ENCODE peak calls at places on chromosomes 7 and 10, in four cellular contexts. S, G, A and F are unnamed samples.
A peak's percentile ranks its signal among the peaks of the same experiment; 100 is the strongest.

GRCh38 chr10:121070257-121070656 is 219.1 kb downstream of the WDR11 start:
- DNase-seq in S (no peak), G (peak; percentile 51), A (no peak), F (no peak)

GRCh38 chr7:18290223-18290622 is 205.3 kb upstream of the HDAC9 start:
- DNase-seq in S (no peak), G (no peak), A (no peak), F (no peak)

GRCh38 chr7:31955021-31955420 is 115.2 kb downstream of the PDE1C start:
- DNase-seq in S (no peak), G (no peak), A (no peak), F (no peak)

GRCh38 chr7:77800158-77800557 is 1.6 kb downstream of the PHTF2 start:
- DNase-seq in S (no peak), G (peak; percentile 17), A (no peak), F (no peak)

GRCh38 chr10:16960573-16960972 is 143.3 kb upstream of the RSU1 start:
- DNase-seq in S (no peak), G (no peak), A (no peak), F (no peak)

GRCh38 chr10:77383861-77384553 is 253.6 kb downstream of the KCNMA1 start:
- DNase-seq in S (no peak), G (no peak), A (no peak), F (no peak)

GRCh38 chr7:80357530-80357929 is 154.3 kb downstream of the GNAT3 start:
- DNase-seq in S (no peak), G (no peak), A (no peak), F (peak; percentile 15)

GRCh38 chr7:134593530-134594392 is 44.9 kb downstream of the AKR1B15 start:
- DNase-seq in S (peak; percentile 81), G (peak; percentile 35), A (peak; percentile 44), F (peak; percentile 75)

GRCh38 chr10:23834096-23834495 is 374.8 kb upstream of the KIAA1217 start:
- DNase-seq in S (no peak), G (no peak), A (no peak), F (no peak)

GRCh38 chr10:131630772-131631258 is 270.0 kb upstream of the PPP2R2D start:
- DNase-seq in S (no peak), G (peak; percentile 76), A (no peak), F (no peak)

GRCh38 chr7:74657692-74658170 is at the start of gene GTF2I:
- DNase-seq in S (peak; percentile 34), G (no peak), A (no peak), F (no peak)

GRCh38 chr10:73812662-73813061 is 1.3 kb upstream of the NDST2 start:
- DNase-seq in S (no peak), G (no peak), A (no peak), F (no peak)

GRCh38 chr7:120308171-120308570 is 35.2 kb downstream of the KCND2 start:
- DNase-seq in S (no peak), G (peak; percentile 6), A (no peak), F (no peak)

GRCh38 chr7:94620703-94621118 is 35.2 kb downstream of the SGCE start:
- DNase-seq in S (peak; percentile 57), G (peak; percentile 80), A (peak; percentile 77), F (peak; percentile 69)

GRCh38 chr7:30721211-30721610 is 30.7 kb upstream of the INMT start:
- DNase-seq in S (no peak), G (no peak), A (no peak), F (no peak)

GRCh38 chr7:7104314-7104698 is 78.0 kb upstream of the C1GALT1 start:
- DNase-seq in S (no peak), G (no peak), A (no peak), F (no peak)

GRCh38 chr10:92691042-92691590 is 1.4 kb downstream of the HHEX start:
- DNase-seq in S (no peak), G (no peak), A (no peak), F (no peak)

GRCh38 chr10:124162774-124163354 is 69.5 kb upstream of the CHST15 start:
- DNase-seq in S (no peak), G (no peak), A (no peak), F (no peak)

GRCh38 chr7:43674559-43675436 is 54.5 kb downstream of the COA1 start:
- DNase-seq in S (no peak), G (peak; percentile 28), A (no peak), F (peak; percentile 47)

GRCh38 chr10:91797077-91797690 is 1.0 kb upstream of the TNKS2 start:
- DNase-seq in S (no peak), G (peak; percentile 14), A (no peak), F (no peak)

GRCh38 chr10:91745086-91745831 is 53.0 kb upstream of the TNKS2 start:
- DNase-seq in S (peak; percentile 39), G (peak; percentile 62), A (no peak), F (no peak)

GRCh38 chr7:157397036-157397720 is 60.4 kb downstream of the DNAJB6 start:
- DNase-seq in S (no peak), G (no peak), A (no peak), F (no peak)

GRCh38 chr7:157399086-157399687 is 62.4 kb downstream of the DNAJB6 start:
- DNase-seq in S (no peak), G (no peak), A (no peak), F (no peak)

GRCh38 chr7:157400171-157400860 is 63.5 kb downstream of the DNAJB6 start:
- DNase-seq in S (no peak), G (no peak), A (no peak), F (no peak)

GRCh38 chr7:157396316-157397035 is 59.7 kb downstream of the DNAJB6 start:
- DNase-seq in S (no peak), G (no peak), A (no peak), F (no peak)

DNA sequence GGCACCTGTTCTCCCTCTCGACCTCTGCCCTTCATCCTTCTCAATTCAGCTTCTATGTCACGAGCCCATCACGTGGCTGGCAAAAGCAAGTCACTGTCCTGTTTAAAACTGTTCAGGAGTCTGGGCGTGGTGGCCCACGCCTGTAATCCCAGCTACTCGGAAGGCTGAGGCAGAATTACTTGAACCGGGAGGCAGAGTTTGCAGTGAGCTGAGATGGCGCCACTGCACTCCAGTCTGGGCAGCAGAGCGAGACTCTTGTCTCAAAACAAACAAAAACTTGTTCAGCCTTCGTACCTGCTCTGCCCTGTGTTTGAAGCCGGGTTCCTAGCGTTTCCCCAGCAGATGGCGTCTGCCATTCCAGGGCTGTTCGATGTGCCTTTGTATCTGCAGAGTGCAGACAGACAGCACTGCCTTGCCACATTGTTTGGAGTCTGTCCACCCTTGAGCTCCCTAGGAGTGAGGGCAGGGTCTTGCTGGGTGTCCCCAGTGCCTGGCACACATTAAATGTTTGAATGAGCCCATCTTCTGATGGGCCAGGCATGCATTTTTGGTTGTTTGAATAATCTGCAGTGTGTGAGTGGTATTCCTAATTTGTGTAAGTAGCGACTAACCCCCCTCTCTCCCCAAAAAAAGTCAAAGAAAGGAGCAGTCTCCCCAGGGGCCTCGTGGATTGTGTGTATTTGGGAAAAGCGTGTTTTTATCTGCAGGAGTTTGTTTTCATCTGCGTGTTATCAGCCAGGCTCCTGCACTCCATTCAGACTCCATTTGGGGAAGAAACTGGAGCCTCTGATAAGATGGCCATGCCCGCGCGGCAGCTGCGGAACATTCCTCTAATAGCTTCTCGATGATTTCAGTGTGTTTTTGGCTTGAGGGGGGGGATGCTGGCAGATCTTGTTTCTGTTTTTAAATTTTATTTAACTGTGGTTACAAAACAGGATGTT is 61.2 kb downstream of the DNAJB6 start:
- DNase-seq in S (peak; percentile 48), G (peak; percentile 66), A (peak; percentile 67), F (no peak)
- TF ChIP-seq CTCF in S (peak; percentile 10), G (peak; percentile 52), A (peak; percentile 80), F (peak; percentile 66)

DNA sequence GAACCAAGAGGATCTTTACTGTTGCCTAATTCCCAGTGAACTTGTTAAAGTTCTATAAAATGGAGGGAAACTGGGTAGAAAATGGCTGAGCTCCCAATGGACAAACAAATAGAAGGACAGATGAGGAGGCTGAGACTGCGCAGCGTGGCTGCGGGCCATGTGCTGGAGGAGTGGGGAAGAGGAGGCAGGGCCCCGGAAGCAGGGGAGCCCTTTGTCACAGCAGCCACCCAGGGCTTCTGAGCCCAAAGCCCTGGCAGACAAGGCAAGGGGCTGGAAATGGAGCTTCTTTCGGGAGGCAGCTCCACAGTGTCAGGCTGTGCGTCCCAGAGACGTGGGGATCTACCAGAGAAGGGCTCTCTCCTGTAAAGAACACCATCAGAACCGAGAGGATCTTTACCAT is 13.8 kb upstream of the CNPY1 start:
- DNase-seq in S (no peak), G (no peak), A (no peak), F (no peak)
- H3K4me3 ChIP-seq in S (no peak overlapping the region), G (no peak overlapping the region), A (no peak overlapping the region), F (no peak overlapping the region)

DNA sequence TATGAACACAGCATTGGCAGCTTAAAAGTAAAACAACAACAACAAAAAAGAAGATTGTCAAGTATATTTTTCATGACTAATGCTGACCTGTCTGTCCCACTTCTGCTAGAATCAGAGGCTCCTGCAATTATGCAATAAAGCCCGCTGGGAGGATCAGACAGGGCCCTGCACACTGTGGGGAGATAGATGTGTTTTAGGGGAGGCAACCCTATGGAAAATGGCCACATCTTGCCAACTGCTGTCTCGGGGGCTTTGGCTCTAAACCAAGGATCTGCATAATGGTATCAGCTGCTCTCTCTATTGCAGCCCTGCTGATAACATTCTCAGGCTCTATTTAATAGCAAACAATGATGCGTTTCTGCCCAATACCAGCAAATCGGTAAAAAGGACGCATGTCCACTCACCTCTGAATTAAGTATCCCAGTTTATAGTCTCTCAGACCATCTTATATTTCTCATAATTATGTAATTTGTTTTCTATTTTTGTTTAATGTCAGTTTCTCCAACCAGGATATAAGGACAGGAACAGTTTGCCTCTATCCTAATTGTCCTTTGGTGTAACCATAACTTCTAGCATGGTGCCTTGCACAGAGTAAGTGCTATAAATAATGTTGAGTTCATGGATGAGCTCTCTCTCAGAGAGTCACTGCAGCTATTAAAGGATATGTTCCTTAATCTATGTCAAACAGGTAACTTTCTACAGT is 15.3 kb upstream of the PRKAR2B start:
- DNase-seq in S (no peak), G (no peak), A (no peak), F (no peak)
- TF ChIP-seq CTCF in S (no peak), G (no peak), A (no peak), F (no peak)

GRCh38 chr10:100747061-100747825 is 1.9 kb downstream of the PAX2 start:
- DNase-seq in S (no peak), G (no peak), A (no peak), F (no peak)
- H3K4me3 ChIP-seq in S (peak overlapping the region; percentile 22), G (no peak overlapping the region), A (no peak overlapping the region), F (no peak overlapping the region)

GRCh38 chr7:13727279-13727678 is 262.2 kb downstream of the ETV1 start:
- DNase-seq in S (no peak), G (no peak), A (no peak), F (no peak)

GRCh38 chr7:13724631-13725566 is 264.6 kb downstream of the ETV1 start:
- DNase-seq in S (no peak), G (no peak), A (no peak), F (no peak)

GRCh38 chr7:13725591-13725990 is 263.9 kb downstream of the ETV1 start:
- DNase-seq in S (no peak), G (no peak), A (no peak), F (no peak)
- TF ChIP-seq CTCF in S (no peak), G (peak; percentile 22), A (no peak), F (no peak)